ENCODE peak calls at places on chromosomes 11 and 22, in nine cellular contexts. O is CD8-positive, alpha-beta T cell; Y is endothelial cell of umbilical vein; C is colonic mucosa; J is lower leg skin; S is mucosa of descending colon; F is esophagus squamous epithelium; P is fibroblast of lung; U is fibroblast of mammary gland. V is an unnamed sample.

GRCh38 chr11:99422581-99423434 is 402.1 kb downstream of the CNTN5 start:
- DNase-seq in O (no peak), U (no peak), J (no peak), F (no peak), Y (no peak), C (no peak), P (peak), S (no peak), V (no peak)

GRCh38 chr11:72225411-72225951 is 914 bp downstream of the INPPL1 start:
- DNase-seq in O (no peak), S (no peak), Y (no peak), U (peak), P (no peak), J (no peak), C (no peak), F (no peak), V (no peak)

GRCh38 chr22:23156286-23156685 is 11.0 kb downstream of the RAB36 start:
- DNase-seq in O (no peak), Y (no peak), C (no peak), U (no peak), P (no peak), S (no peak), F (no peak), J (no peak), V (no peak)

GRCh38 chr11:130217133-130217631 is 57.6 kb downstream of the ST14 start:
- DNase-seq in Y (no peak), P (no peak), F (no peak), C (no peak), S (no peak), U (no peak), J (no peak), O (no peak), V (no peak)

GRCh38 chr11:72010529-72011233 is 12.0 kb downstream of the IL18BP start:
- DNase-seq in O (no peak), F (no peak), S (no peak), J (no peak), C (no peak), Y (no peak), U (no peak), P (no peak), V (no peak)

GRCh38 chr11:18737642-18738041 is 11.7 kb upstream of the IGSF22 start:
- DNase-seq in Y (no peak), F (no peak), U (no peak), P (no peak), O (no peak), J (no peak), C (no peak), S (no peak), V (no peak)

GRCh38 chr22:48185656-48186055 is 1423.2 kb downstream of the TBC1D22A start:
- DNase-seq in O (no peak), Y (no peak), J (no peak), C (no peak), U (no peak), P (no peak), F (no peak), S (no peak), V (no peak)

GRCh38 chr11:83956119-83956697 is 670.0 kb upstream of the CCDC90B start:
- DNase-seq in U (no peak), O (no peak), C (no peak), F (no peak), S (peak), P (no peak), J (no peak), Y (no peak), V (no peak)

GRCh38 chr11:69770525-69770924 is 4.6 kb downstream of the FGF4 start:
- DNase-seq in J (no peak), F (no peak), U (no peak), S (no peak), C (no peak), P (no peak), Y (no peak), O (no peak), V (peak)

GRCh38 chr11:64224151-64224890 is 1.7 kb downstream of the TRPT1 start:
- DNase-seq in C (no peak), Y (no peak), F (no peak), O (no peak), P (peak), U (peak), J (no peak), S (peak), V (no peak)

GRCh38 chr11:61955416-61956135 is 5.4 kb downstream of the BEST1 start:
- DNase-seq in U (no peak), C (peak), F (no peak), Y (peak), O (no peak), J (no peak), S (peak), P (no peak), V (no peak)

GRCh38 chr22:45830531-45831245 is 146.3 kb downstream of the WNT7B start:
- DNase-seq in Y (peak), U (peak), P (peak), J (no peak), S (no peak), F (no peak), C (no peak), O (no peak), V (no peak)

GRCh38 chr11:48090174-48090573 is 109.8 kb downstream of the PTPRJ start:
- DNase-seq in F (no peak), O (no peak), Y (no peak), J (no peak), P (no peak), U (no peak), S (no peak), C (no peak), V (no peak)

GRCh38 chr11:26993965-26994446 is at the start of gene FIBIN:
- DNase-seq in C (no peak), F (no peak), S (peak), P (peak), O (no peak), U (peak), J (peak), Y (no peak), V (peak)

GRCh38 chr11:133104014-133104753 is 428.1 kb downstream of the OPCML start:
- DNase-seq in S (no peak), Y (no peak), F (no peak), P (no peak), J (no peak), U (no peak), C (no peak), O (no peak), V (no peak)

GRCh38 chr11:63813035-63813562 is at the start of gene SPINDOC:
- DNase-seq in U (peak), Y (peak), J (peak), P (peak), F (no peak), S (peak), C (peak), O (peak), V (peak)

GRCh38 chr22:47609653-47610052 is 847.2 kb downstream of the TBC1D22A start:
- DNase-seq in Y (no peak), O (no peak), F (no peak), S (no peak), P (no peak), C (no peak), U (no peak), J (no peak), V (no peak)

GRCh38 chr11:120147950-120148270 is 10.0 kb upstream of the TRIM29 start:
- DNase-seq in U (no peak), S (no peak), P (no peak), J (peak), Y (no peak), C (no peak), O (no peak), F (no peak), V (no peak)

GRCh38 chr11:77617892-77618291 is 19.7 kb downstream of the CLNS1A start:
- DNase-seq in S (no peak), Y (no peak), U (no peak), F (no peak), O (no peak), P (peak), J (no peak), C (no peak), V (no peak)

GRCh38 chr11:118437736-118438125 is 1.4 kb downstream of the KMT2A start:
- DNase-seq in C (peak), S (peak), U (peak), J (peak), Y (peak), P (peak), F (no peak), O (no peak), V (peak)

GRCh38 chr22:42001706-42002105 is 3.1 kb downstream of the WBP2NL start:
- DNase-seq in J (no peak), P (no peak), O (no peak), C (no peak), Y (no peak), S (no peak), U (no peak), F (no peak), V (no peak)

GRCh38 chr22:41996826-41997225 is 1.8 kb upstream of the WBP2NL start:
- DNase-seq in F (no peak), J (no peak), P (no peak), Y (no peak), S (no peak), O (no peak), C (no peak), U (no peak), V (no peak)

GRCh38 chr22:42000466-42000865 is 1.9 kb downstream of the WBP2NL start:
- DNase-seq in J (no peak), F (no peak), S (no peak), P (no peak), C (no peak), O (no peak), U (no peak), Y (no peak), V (no peak)

GRCh38 chr22:42001127-42001526 is 2.5 kb downstream of the WBP2NL start:
- DNase-seq in S (no peak), J (no peak), U (peak), P (no peak), F (no peak), O (no peak), C (no peak), Y (peak), V (no peak)

DNA sequence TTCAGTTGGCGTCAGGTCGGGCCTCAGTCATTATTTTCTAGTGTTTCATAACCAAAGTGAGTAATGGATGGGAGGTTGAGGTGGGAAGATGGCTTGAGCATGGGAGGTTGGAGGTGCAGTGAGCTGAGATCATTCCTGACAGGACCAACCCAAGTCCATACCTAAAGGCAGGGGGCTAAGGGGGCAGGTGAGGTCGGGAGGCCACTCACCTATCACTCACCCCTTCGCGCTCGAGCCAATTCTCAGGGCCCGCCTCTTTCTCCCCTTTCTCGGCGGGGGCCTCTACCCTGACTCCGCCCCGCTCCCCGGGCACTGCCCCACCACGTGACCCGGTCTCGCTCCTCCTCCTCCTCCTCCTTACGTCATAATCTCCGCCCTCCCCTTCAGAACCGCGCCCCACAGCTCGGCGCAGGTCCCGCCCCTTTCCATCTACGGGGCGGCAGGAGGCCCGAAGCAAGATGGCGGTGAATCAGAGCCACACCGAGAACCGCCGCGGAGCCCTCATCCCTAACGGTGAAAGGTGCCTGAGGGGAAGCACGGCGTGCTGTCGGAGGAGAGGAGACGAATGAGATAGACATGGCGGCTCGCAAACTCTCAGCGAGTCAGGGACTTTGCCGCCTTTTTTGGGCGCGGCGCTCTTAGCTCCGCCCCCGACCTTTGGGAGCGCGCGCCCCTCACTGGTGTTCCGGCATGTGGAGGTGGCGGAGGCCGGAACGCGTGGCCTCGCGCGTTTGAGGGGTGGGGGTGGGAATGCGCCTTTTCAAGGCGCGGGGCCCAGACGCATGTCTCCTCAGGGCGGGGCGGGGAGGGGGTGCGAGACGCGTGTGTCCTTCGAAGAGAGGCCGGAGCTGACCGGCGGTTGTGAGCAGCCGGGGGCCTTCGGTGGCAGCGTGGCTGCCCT is at the start of gene WBP2NL:
- DNase-seq in P (peak), C (peak), F (peak), O (peak), Y (peak), J (peak), U (peak), S (peak), V (peak)
- H3K4me3 ChIP-seq in P (peak), C (peak), F (peak), O (peak), Y (no peak), J (peak), U (peak), S (peak), V (peak)

GRCh38 chr11:85626496-85626895 is 648 bp downstream of the DLG2 start:
- DNase-seq in F (no peak), Y (no peak), J (no peak), C (no peak), O (no peak), S (no peak), P (no peak), U (no peak), V (no peak)
- H3K4me3 ChIP-seq in F (peak), Y (no peak), J (no peak), C (no peak), O (no peak), S (no peak), P (peak), U (no peak), V (peak)

DNA sequence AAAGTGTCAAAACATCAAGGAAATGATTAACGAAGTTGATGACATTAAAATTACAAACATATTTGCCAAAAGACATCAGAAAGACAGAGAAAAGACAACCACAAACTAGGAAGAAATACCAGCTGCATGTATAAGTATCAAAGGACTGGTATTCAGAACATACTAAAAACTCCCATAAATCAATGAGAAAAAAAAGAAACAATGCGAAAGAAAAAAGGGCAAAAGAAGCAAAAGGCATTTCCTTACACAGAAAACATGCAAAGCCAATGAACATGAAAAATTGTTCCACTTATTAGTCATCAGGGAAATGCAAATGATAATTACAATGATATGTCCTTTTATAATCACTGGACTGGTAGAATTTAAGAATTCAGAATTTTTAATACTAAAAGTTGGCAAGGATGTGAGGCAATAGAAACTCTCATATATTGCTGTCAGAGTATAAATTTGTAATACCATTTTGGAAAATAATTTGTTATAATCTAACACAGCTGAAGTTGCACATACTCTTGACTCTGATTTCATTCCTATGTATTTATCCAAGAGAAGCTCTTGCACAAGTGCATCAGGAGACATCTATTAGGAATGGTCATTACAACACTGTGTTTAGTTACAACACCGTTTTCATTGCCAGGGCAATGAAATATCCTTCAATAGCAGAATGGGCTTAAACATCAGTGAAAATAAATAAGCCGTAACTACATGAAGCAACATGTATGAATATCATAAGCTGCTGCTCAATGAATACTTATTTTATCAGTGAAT is 279.7 kb downstream of the SWAP70 start:
- DNase-seq in P (peak), F (no peak), S (no peak), C (no peak), U (peak), O (no peak), Y (peak), J (peak), V (peak)
- H3K4me3 ChIP-seq in P (no peak), F (no peak), S (no peak), C (no peak), U (no peak), O (no peak), Y (no peak), J (no peak), V (no peak)

GRCh38 chr11:35257287-35257686 is 118.3 kb downstream of the CD44 start:
- DNase-seq in U (no peak), O (no peak), P (no peak), Y (no peak), C (no peak), J (no peak), S (no peak), F (no peak), V (no peak)

GRCh38 chr11:35262735-35263134 is 123.8 kb downstream of the CD44 start:
- DNase-seq in C (no peak), P (no peak), J (no peak), F (no peak), O (no peak), U (no peak), Y (no peak), S (no peak), V (no peak)

GRCh38 chr11:35259529-35259928 is 120.6 kb downstream of the CD44 start:
- DNase-seq in P (no peak), Y (no peak), U (no peak), O (no peak), J (no peak), F (no peak), C (no peak), S (no peak), V (no peak)

GRCh38 chr11:35261197-35261596 is 122.2 kb downstream of the CD44 start:
- DNase-seq in C (no peak), J (no peak), S (no peak), Y (no peak), O (no peak), U (no peak), P (no peak), F (no peak), V (no peak)

GRCh38 chr11:35260342-35260985 is 121.5 kb downstream of the CD44 start:
- DNase-seq in P (peak), F (no peak), J (no peak), U (peak), S (no peak), O (no peak), Y (no peak), C (no peak), V (no peak)
- H3K4me3 ChIP-seq in P (no peak), F (no peak), J (no peak), U (no peak), S (no peak), O (no peak), Y (no peak), C (no peak), V (no peak)

GRCh38 chr11:134995746-134996145 is 583.7 kb upstream of the B3GAT1 start:
- DNase-seq in U (no peak), Y (no peak), J (no peak), P (no peak), F (no peak), S (no peak), O (no peak), C (no peak), V (no peak)
- H3K4me3 ChIP-seq in U (no peak), Y (no peak), J (no peak), P (no peak), F (no peak), S (no peak), O (no peak), C (no peak), V (no peak)

GRCh38 chr11:68330700-68331337 is 18.4 kb downstream of the LRP5 start:
- DNase-seq in J (no peak), U (no peak), C (no peak), Y (peak), O (no peak), P (no peak), F (no peak), S (no peak), V (no peak)

GRCh38 chr11:68328374-68329091 is 16.1 kb downstream of the LRP5 start:
- DNase-seq in O (no peak), C (peak), Y (peak), S (peak), F (no peak), J (no peak), U (no peak), P (peak), V (peak)

GRCh38 chr11:68329496-68329895 is 17.1 kb downstream of the LRP5 start:
- DNase-seq in O (no peak), S (no peak), Y (no peak), F (no peak), C (no peak), P (no peak), J (no peak), U (no peak), V (no peak)

GRCh38 chr11:68331338-68331947 is 19.1 kb downstream of the LRP5 start:
- DNase-seq in F (no peak), S (no peak), U (no peak), O (no peak), P (no peak), Y (peak), C (peak), J (no peak), V (no peak)

GRCh38 chr11:68329993-68330699 is 17.8 kb downstream of the LRP5 start:
- DNase-seq in S (no peak), C (no peak), J (no peak), O (no peak), Y (no peak), F (no peak), U (no peak), P (no peak), V (no peak)
- H3K4me3 ChIP-seq in S (no peak), C (no peak), J (no peak), O (no peak), Y (no peak), F (no peak), U (no peak), P (no peak), V (no peak)

DNA sequence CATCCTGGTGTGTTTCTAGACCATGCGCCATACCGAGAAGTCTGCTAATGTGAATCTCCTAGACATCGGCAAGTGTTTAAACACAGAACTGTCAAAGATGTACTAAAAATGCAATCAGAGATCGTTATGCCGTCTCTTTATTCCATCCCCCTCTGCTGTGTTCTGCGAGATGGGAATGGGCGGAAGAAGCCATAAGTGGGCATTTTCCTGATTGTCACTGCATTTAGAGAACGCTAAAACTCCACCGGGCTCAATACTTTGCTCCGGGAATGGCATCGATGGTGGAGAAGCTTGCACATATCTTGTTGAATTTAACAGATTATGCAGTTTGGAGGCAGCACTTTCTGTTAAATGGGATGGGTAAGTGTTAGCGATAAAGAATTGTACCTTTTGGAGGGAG is 55.8 kb downstream of the MPPED1 start:
- DNase-seq in C (no peak), U (no peak), S (no peak), O (no peak), J (no peak), F (no peak), Y (no peak), P (no peak), V (no peak)
- H3K4me3 ChIP-seq in C (no peak), U (no peak), S (no peak), O (no peak), J (no peak), F (no peak), Y (no peak), P (no peak), V (no peak)

DNA sequence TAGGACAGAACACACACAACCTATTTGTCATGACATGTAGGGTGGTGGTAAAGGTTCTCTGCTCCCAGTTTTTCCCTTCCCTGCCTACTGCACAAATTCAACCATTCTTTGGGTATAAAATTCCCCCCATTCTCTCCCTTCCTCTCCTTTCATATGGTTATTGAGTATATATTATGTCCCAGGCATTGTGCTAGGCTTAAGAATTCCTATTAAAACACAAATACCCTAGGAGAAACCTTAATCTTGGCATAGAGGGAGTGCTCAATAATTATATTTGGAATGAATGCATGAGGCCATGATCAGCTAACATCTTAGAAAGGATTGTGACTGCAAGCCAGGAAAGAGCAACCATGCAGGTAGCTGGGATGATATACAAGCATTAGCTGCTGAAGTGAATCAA is 120.4 kb upstream of the MTMR2 start:
- DNase-seq in S (no peak), U (no peak), F (no peak), J (no peak), Y (no peak), C (no peak), P (no peak), O (no peak), V (no peak)
- H3K4me3 ChIP-seq in S (no peak), U (no peak), F (no peak), J (no peak), Y (no peak), C (no peak), P (no peak), O (no peak), V (no peak)

V was measured in A673.